ENCODE peak calls at places on chromosome 2, in seven cellular contexts. J is mesenchymal stem cell, F is H1, C is H9, Z is IMR-90, R is neuronal stem cell, V is trophoblast cell. T is an unnamed sample.

GRCh38 chr2:72512376-72512775 is 313.5 kb downstream of the EXOC6B start:
- DNase-seq in Z (no peak), J (no peak), V (no peak), R (no peak), F (no peak), C (no peak), T (no peak)

GRCh38 chr2:215425021-215425782 is 10.7 kb downstream of the FN1 start:
- DNase-seq in R (no peak), J (no peak), V (peak), C (no peak), Z (peak), F (no peak), T (no peak)

GRCh38 chr2:196481323-196481695 is 158.2 kb upstream of the CCDC150 start:
- DNase-seq in F (no peak), J (peak), C (no peak), Z (peak), R (no peak), V (peak), T (no peak)

GRCh38 chr2:106044021-106044420 is 150.1 kb downstream of the UXS1 start:
- DNase-seq in R (no peak), J (no peak), F (no peak), V (no peak), C (no peak), Z (no peak), T (no peak)

GRCh38 chr2:134193006-134193405 is 60.9 kb upstream of the MGAT5 start:
- DNase-seq in V (no peak), F (no peak), R (no peak), C (no peak), J (peak), Z (peak), T (peak)

GRCh38 chr2:28978606-28979005 is 2.5 kb upstream of the TOGARAM2 start:
- DNase-seq in F (no peak), V (no peak), R (no peak), Z (no peak), C (no peak), J (no peak), T (no peak)

GRCh38 chr2:70509565-70509964 is 44.1 kb downstream of the TGFA start:
- DNase-seq in C (no peak), Z (no peak), R (no peak), J (no peak), F (no peak), V (no peak), T (no peak)

GRCh38 chr2:35080231-35080905 is 1275.2 kb upstream of the CRIM1 start:
- DNase-seq in V (no peak), J (no peak), C (no peak), Z (no peak), F (no peak), R (no peak), T (no peak)

GRCh38 chr2:158025263-158025996 is 76.2 kb upstream of the UPP2 start:
- DNase-seq in R (no peak), F (no peak), Z (peak), C (no peak), J (peak), V (no peak), T (no peak)

GRCh38 chr2:95359501-95359930 is 43.0 kb upstream of the FAHD2A start:
- DNase-seq in C (peak), V (no peak), J (no peak), Z (no peak), R (no peak), F (peak), T (no peak)

GRCh38 chr2:120873958-120874357 is 138.3 kb downstream of the GLI2 start:
- DNase-seq in C (no peak), F (no peak), J (no peak), V (no peak), R (no peak), Z (no peak), T (no peak)

GRCh38 chr2:120870467-120870788 is 134.8 kb downstream of the GLI2 start:
- DNase-seq in J (no peak), V (no peak), R (no peak), F (no peak), C (no peak), Z (no peak), T (no peak)

GRCh38 chr2:120871016-120871635 is 135.5 kb downstream of the GLI2 start:
- DNase-seq in Z (no peak), V (no peak), F (no peak), R (no peak), J (no peak), C (no peak), T (no peak)

GRCh38 chr2:120869659-120870466 is 134.2 kb downstream of the GLI2 start:
- DNase-seq in C (no peak), V (no peak), R (no peak), Z (peak), F (no peak), J (no peak), T (no peak)

GRCh38 chr2:120871881-120872620 is 136.4 kb downstream of the GLI2 start:
- DNase-seq in Z (no peak), R (no peak), C (no peak), J (no peak), F (no peak), V (no peak), T (no peak)
- H3K23ac ChIP-seq in Z (no peak), R (peak), C (no peak), J (peak), F (no peak), V (no peak), T (no peak)

GRCh38 chr2:67054725-67055124 is 342.4 kb upstream of the ETAA1 start:
- DNase-seq in Z (no peak), F (no peak), J (peak), V (no peak), C (no peak), R (no peak), T (no peak)
- H2BK120ac ChIP-seq in Z (no peak), F (no peak), J (no peak), V (no peak), C (no peak), R (no peak), T (no peak)

GRCh38 chr2:231579560-231579959 is 13.1 kb upstream of the TEX44 start:
- DNase-seq in J (no peak), Z (no peak), R (no peak), V (no peak), C (no peak), F (no peak), T (no peak)

GRCh38 chr2:231589656-231590055 is 3.0 kb upstream of the TEX44 start:
- DNase-seq in V (no peak), J (no peak), F (no peak), R (no peak), C (no peak), Z (no peak), T (no peak)

GRCh38 chr2:231583982-231584381 is 8.7 kb upstream of the TEX44 start:
- DNase-seq in R (no peak), Z (no peak), J (no peak), F (peak), V (no peak), C (peak), T (peak)
- H3K4ac ChIP-seq in R (no peak), Z (no peak), J (no peak), F (no peak), V (no peak), C (no peak), T (no peak)

DNA sequence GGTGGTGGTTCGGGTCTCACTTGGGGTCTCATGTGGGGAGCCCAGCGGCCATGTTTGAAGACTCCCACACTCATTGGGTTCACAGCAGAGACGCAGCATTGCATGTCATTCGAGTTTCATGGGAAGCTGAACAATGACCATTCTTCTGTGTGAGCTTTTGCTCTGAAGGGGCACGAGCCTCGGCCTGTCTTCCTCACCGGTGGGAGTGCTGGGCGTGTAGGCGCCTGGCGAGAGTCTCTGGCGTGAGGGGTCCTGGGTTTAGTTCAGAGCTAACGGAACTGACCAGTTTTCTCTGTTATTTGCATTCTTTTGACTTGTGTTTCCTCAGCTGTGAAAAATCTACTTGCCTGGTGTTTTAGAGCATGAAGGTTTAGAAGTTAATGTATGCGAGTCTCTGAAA is 98.0 kb downstream of the ARMC9 start:
- DNase-seq in F (no peak), R (peak), J (no peak), V (no peak), Z (no peak), C (no peak), T (no peak)
- H3K23ac ChIP-seq in F (no peak), R (no peak), J (peak), V (no peak), Z (no peak), C (no peak), T (no peak)

T was measured in mesendoderm.